ENCODE peak calls at places on chromosome 15, in six cellular contexts. M is HFF-Myc, N is HEK293T, L is head of caudate nucleus, Z is WERI-Rb-1, P is H9. A is an unnamed sample.

GRCh38 chr15:37824717-37825382 is 109.6 kb upstream of the TMCO5A start:
- DNase-seq in M (peak; percentile 90), N (no peak), L (no peak), Z (peak; percentile 21), P (no peak), A (peak; percentile 86)

GRCh38 chr15:39925112-39925830 is 5.2 kb upstream of the GPR176 start:
- DNase-seq in M (no peak), N (no peak), L (no peak), Z (no peak), P (no peak), A (peak; percentile 51)

GRCh38 chr15:59378855-59379254 is 6.2 kb upstream of the MYO1E start:
- DNase-seq in M (no peak), N (no peak), L (no peak), Z (no peak), P (no peak), A (no peak)

GRCh38 chr15:43133429-43134156 is at the start of gene TMEM62:
- DNase-seq in M (peak; percentile 11), N (peak; percentile 58), L (peak; percentile 83), Z (peak; percentile 79), P (peak; percentile 81), A (peak; percentile 69)

GRCh38 chr15:51076142-51076897 is 18.4 kb downstream of the TNFAIP8L3 start:
- DNase-seq in M (no peak), N (no peak), L (no peak), Z (no peak), P (no peak), A (no peak)

GRCh38 chr15:77039217-77039533 is 31.7 kb downstream of the TSPAN3 start:
- DNase-seq in M (no peak), N (no peak), L (no peak), Z (no peak), P (no peak), A (no peak)

GRCh38 chr15:59657635-59658125 is 365 bp upstream of the GTF2A2 start:
- DNase-seq in M (no peak), N (no peak), L (no peak), Z (no peak), P (peak; percentile 34), A (no peak)

GRCh38 chr15:85754993-85755392 is 39.7 kb downstream of the KLHL25 start:
- DNase-seq in M (peak; percentile 14), N (no peak), L (no peak), Z (no peak), P (peak; percentile 22), A (no peak)

GRCh38 chr15:36883705-36884355 is 216.5 kb downstream of the MEIS2 start:
- DNase-seq in M (peak; percentile 56), N (peak; percentile 72), L (peak; percentile 95), Z (peak; percentile 95), P (peak; percentile 87), A (peak; percentile 80)

GRCh38 chr15:73928971-73929627 is 2.8 kb downstream of the LOXL1 start:
- DNase-seq in M (no peak), N (no peak), L (no peak), Z (peak; percentile 69), P (no peak), A (peak; percentile 60)

GRCh38 chr15:57259511-57260143 is 116.7 kb upstream of the CGNL1 start:
- DNase-seq in M (no peak), N (no peak), L (no peak), Z (no peak), P (peak; percentile 57), A (no peak)

GRCh38 chr15:80429964-80430363 is 25.8 kb downstream of the ARNT2 start:
- DNase-seq in M (no peak), N (no peak), L (no peak), Z (no peak), P (no peak), A (no peak)

GRCh38 chr15:65377105-65377975 is 462 bp downstream of the IGDCC3 start:
- DNase-seq in M (no peak), N (peak; percentile 53), L (peak; percentile 49), Z (peak; percentile 34), P (peak; percentile 58), A (peak; percentile 37)